ENCODE peak calls at places on chromosomes 12 and 14, in five cellular contexts. H is endothelial cell, E is mesenchymal stem cell, U is left colon, S is NCI-H187. Y is an unnamed sample.

GRCh38 chr14:51828017-51828797 is 32.2 kb upstream of the GNG2 start:
- DNase-seq in H (no peak), E (peak), U (peak), S (no peak), Y (no peak)

GRCh38 chr14:36522347-36522971 is 2.4 kb upstream of the NKX2-1 start:
- DNase-seq in E (no peak), H (no peak), U (no peak), S (no peak), Y (peak)

GRCh38 chr14:63964063-63964462 is 111.3 kb downstream of the SYNE2 start:
- DNase-seq in H (no peak), S (no peak), E (no peak), U (no peak), Y (no peak)

GRCh38 chr12:69330475-69331473 is 17.4 kb upstream of the LYZ start:
- DNase-seq in S (no peak), U (peak), E (peak), H (peak), Y (peak)

GRCh38 chr14:81432171-81432570 is 32.0 kb upstream of the STON2 start:
- DNase-seq in U (no peak), S (no peak), H (no peak), E (no peak), Y (no peak)

GRCh38 chr14:37985826-37986470 is 221.8 kb upstream of the SSTR1 start:
- DNase-seq in E (peak), H (peak), U (no peak), S (peak), Y (no peak)

GRCh38 chr12:93784339-93785086 is 107.3 kb downstream of the CRADD start:
- DNase-seq in E (peak), U (peak), H (no peak), S (peak), Y (no peak)

GRCh38 chr14:69573205-69573840 is 1.3 kb downstream of the CCDC177 start:
- DNase-seq in U (no peak), E (no peak), H (no peak), S (no peak), Y (peak)

GRCh38 chr12:18899162-18899561 is 161.2 kb downstream of the CAPZA3 start:
- DNase-seq in S (no peak), H (no peak), E (no peak), U (no peak), Y (no peak)

GRCh38 chr12:89064780-89065179 is 287.5 kb downstream of the DUSP6 start:
- DNase-seq in H (no peak), U (no peak), E (peak), S (no peak), Y (no peak)

GRCh38 chr14:80705241-80705980 is 236.1 kb downstream of the CEP128 start:
- DNase-seq in S (no peak), E (no peak), H (no peak), U (no peak), Y (no peak)

GRCh38 chr14:96205994-96206392 is 1.4 kb downstream of the BDKRB2 start:
- DNase-seq in E (no peak), S (no peak), H (no peak), U (no peak), Y (no peak)

GRCh38 chr12:56687225-56688128 is 607 bp downstream of the PTGES3 start:
- DNase-seq in E (peak), S (peak), U (peak), H (no peak), Y (peak)

GRCh38 chr14:100306256-100306505 is at the start of gene SLC25A29:
- DNase-seq in S (no peak), H (no peak), E (no peak), U (no peak), Y (no peak)

GRCh38 chr12:108757842-108758241 is 26.5 kb upstream of the CORO1C start:
- DNase-seq in U (no peak), H (no peak), E (no peak), S (no peak), Y (no peak)

GRCh38 chr12:6463858-6464257 is 6.6 kb downstream of the VAMP1 start:
- DNase-seq in S (no peak), H (no peak), E (no peak), U (no peak), Y (no peak)

GRCh38 chr14:90049390-90049789 is 12.4 kb upstream of the KCNK13 start:
- DNase-seq in S (no peak), H (no peak), E (no peak), U (no peak), Y (no peak)

GRCh38 chr12:131039551-131039950 is 85.8 kb downstream of the ADGRD1 start:
- DNase-seq in E (no peak), U (no peak), H (no peak), S (no peak), Y (no peak)

GRCh38 chr12:29223936-29224921 is 75.2 kb downstream of the FAR2 start:
- DNase-seq in U (no peak), S (no peak), H (no peak), E (no peak), Y (no peak)

GRCh38 chr14:94080606-94081385 is at the start of the genes DDX24 and IFI27L1:
- DNase-seq in H (peak), S (peak), U (peak), E (peak), Y (peak)

GRCh38 chr14:105888784-105889665 is 362.6 kb downstream of the TMEM121 start:
- DNase-seq in E (no peak), U (peak), H (no peak), S (no peak), Y (peak)

GRCh38 chr12:132285311-132285741 is 44.1 kb downstream of the GALNT9 start:
- DNase-seq in S (no peak), H (no peak), E (no peak), U (no peak), Y (no peak)

GRCh38 chr12:85803231-85803630 is 33.0 kb downstream of the RASSF9 start:
- DNase-seq in E (no peak), U (no peak), H (no peak), S (no peak), Y (no peak)

GRCh38 chr14:51614707-51615106 is 37.0 kb upstream of the FRMD6 start:
- DNase-seq in H (no peak), U (no peak), S (no peak), E (no peak), Y (no peak)

GRCh38 chr12:92596388-92596787 is 106.4 kb upstream of the PLEKHG7 start:
- DNase-seq in E (peak), S (no peak), H (no peak), U (no peak), Y (no peak)